ENCODE peak calls at places on chromosomes 7 and 10, in six cellular contexts. G is suprapubic skin, B is thyroid gland, P is right lobe of liver, H is uterus, Z is ovary. K is an unnamed sample.

GRCh38 chr7:88480901-88481300 is 174.2 kb upstream of the STEAP4 start:
- DNase-seq in H (no peak), Z (no peak), B (peak), G (no peak), P (no peak), K (no peak)

GRCh38 chr7:123674399-123675091 is 18.9 kb downstream of the LMOD2 start:
- DNase-seq in Z (no peak), H (no peak), B (no peak), G (no peak), P (no peak), K (no peak)

GRCh38 chr7:618539-619355 is 99.1 kb upstream of the PDGFA start:
- DNase-seq in P (no peak), H (no peak), Z (no peak), G (no peak), B (no peak), K (peak)

GRCh38 chr7:100863406-100863950 is 3.7 kb upstream of the TRIP6 start:
- DNase-seq in B (no peak), G (no peak), Z (no peak), P (peak), H (no peak), K (peak)

GRCh38 chr10:70376436-70377378 is 5.7 kb downstream of the LRRC20 start:
- DNase-seq in Z (no peak), H (no peak), G (no peak), P (no peak), B (no peak), K (no peak)

GRCh38 chr7:134755422-134756022 is 23.9 kb upstream of the CALD1 start:
- DNase-seq in P (no peak), Z (no peak), G (no peak), B (peak), H (no peak), K (no peak)

GRCh38 chr10:44769449-44769848 is 141.7 kb upstream of the TMEM72 start:
- DNase-seq in H (no peak), B (no peak), Z (no peak), P (no peak), G (no peak), K (no peak)

GRCh38 chr10:31188792-31189406 is 130.1 kb upstream of the ZEB1 start:
- DNase-seq in H (no peak), P (no peak), B (no peak), Z (no peak), G (no peak), K (no peak)

GRCh38 chr7:117014673-117015133 is 61.4 kb downstream of the ST7 start:
- DNase-seq in Z (peak), H (peak), G (no peak), B (peak), P (peak), K (peak)

GRCh38 chr7:107972075-107972482 is 30.9 kb downstream of the LAMB1 start:
- DNase-seq in Z (no peak), G (no peak), H (peak), P (no peak), B (no peak), K (no peak)

GRCh38 chr7:4273566-4274230 is 408.4 kb upstream of the FOXK1 start:
- DNase-seq in G (no peak), P (no peak), B (no peak), Z (no peak), H (no peak), K (no peak)

GRCh38 chr10:70232859-70233108 is 445 bp downstream of the PPA1 start:
- DNase-seq in P (no peak), H (no peak), G (no peak), Z (no peak), B (no peak), K (no peak)

GRCh38 chr7:116534790-116535189 is 10.0 kb downstream of the CAV1 start:
- DNase-seq in B (no peak), P (no peak), H (peak), G (no peak), Z (no peak), K (no peak)

GRCh38 chr10:87930141-87930540 is 66.7 kb downstream of the PTEN start:
- DNase-seq in H (no peak), P (no peak), G (no peak), B (no peak), Z (no peak), K (no peak)

GRCh38 chr10:71049994-71050393 is 161.6 kb upstream of the PCBD1 start:
- DNase-seq in H (no peak), P (no peak), G (no peak), Z (no peak), B (no peak), K (no peak)

GRCh38 chr10:119620241-119620753 is 23.5 kb upstream of the TIAL1 start:
- DNase-seq in H (no peak), P (no peak), Z (no peak), B (no peak), G (no peak), K (no peak)

GRCh38 chr7:2936301-2936700 is 92.2 kb upstream of the GNA12 start:
- DNase-seq in B (no peak), H (no peak), Z (peak), P (peak), G (peak), K (no peak)

GRCh38 chr7:130996841-130997231 is 262.8 kb upstream of the KLF14 start:
- DNase-seq in B (peak), H (no peak), G (no peak), P (no peak), Z (no peak), K (peak)

GRCh38 chr10:130658687-130659290 is 522.6 kb downstream of the GLRX3 start:
- DNase-seq in P (no peak), H (no peak), G (no peak), B (no peak), Z (no peak), K (no peak)

GRCh38 chr10:105434970-105435369 is 793.9 kb downstream of the SORCS3 start:
- DNase-seq in H (no peak), Z (no peak), B (no peak), P (no peak), G (no peak), K (no peak)

GRCh38 chr10:13993169-13993568 is 337.6 kb downstream of the FRMD4A start:
- DNase-seq in Z (no peak), B (peak), G (no peak), P (no peak), H (peak), K (no peak)

GRCh38 chr7:44067064-44067951 is 1.9 kb upstream of the PGAM2 start:
- DNase-seq in Z (peak), B (no peak), P (peak), H (no peak), G (peak), K (no peak)

GRCh38 chr7:112572669-112573301 is 92.0 kb downstream of the LSMEM1 start:
- DNase-seq in B (no peak), G (no peak), P (no peak), Z (no peak), H (no peak), K (no peak)

GRCh38 chr7:26046878-26047277 is 105.1 kb upstream of the NFE2L3 start:
- DNase-seq in P (no peak), B (no peak), G (no peak), H (no peak), Z (no peak), K (no peak)

GRCh38 chr7:2734761-2735571 is 47.0 kb downstream of the AMZ1 start:
- DNase-seq in Z (peak), G (peak), H (peak), P (no peak), B (no peak), K (peak)

GRCh38 chr7:40202851-40203250 is 68.0 kb downstream of the SUGCT start:
- DNase-seq in B (no peak), Z (no peak), H (no peak), P (no peak), G (no peak), K (no peak)

GRCh38 chr7:40197527-40197926 is 62.7 kb downstream of the SUGCT start:
- DNase-seq in Z (no peak), B (no peak), P (no peak), G (no peak), H (no peak), K (no peak)

GRCh38 chr7:40200791-40201190 is 66.0 kb downstream of the SUGCT start:
- DNase-seq in H (no peak), P (no peak), G (no peak), B (no peak), Z (no peak), K (no peak)

GRCh38 chr7:40194743-40195142 is 59.9 kb downstream of the SUGCT start:
- DNase-seq in H (no peak), P (no peak), Z (no peak), G (no peak), B (no peak), K (no peak)

DNA sequence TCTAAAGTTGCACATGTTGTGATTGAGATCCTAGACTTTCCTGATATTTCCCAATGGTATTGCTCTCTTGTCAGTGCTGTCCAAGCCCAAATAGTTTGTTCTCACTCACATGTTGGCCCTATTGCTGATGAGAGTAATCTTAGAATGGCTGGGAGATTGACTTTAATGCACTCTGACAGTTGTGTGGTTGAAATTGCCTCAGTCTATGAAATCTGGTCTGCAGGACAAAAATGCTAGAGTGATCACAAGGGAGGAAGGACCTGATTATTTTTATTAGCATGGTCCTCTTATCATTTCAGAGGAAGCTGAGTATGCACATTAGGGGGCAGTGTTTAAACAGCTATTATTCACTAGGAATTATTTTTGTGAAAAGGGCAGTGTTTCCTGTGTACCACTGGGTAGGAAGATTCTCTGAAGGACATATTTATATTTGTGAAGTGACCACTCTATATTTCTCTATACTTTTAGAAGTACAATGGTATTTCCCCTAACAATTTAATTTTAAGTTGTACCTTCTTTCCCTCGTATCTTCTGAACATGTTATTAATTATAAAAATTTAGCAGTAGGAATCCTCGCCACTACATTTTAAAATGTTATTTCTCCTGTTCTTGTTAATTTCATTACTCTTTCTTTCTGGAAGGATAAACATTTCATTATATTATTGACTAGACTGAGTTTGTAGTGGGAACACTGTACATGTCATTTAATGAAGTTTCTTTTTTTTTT is 64.4 kb downstream of the SUGCT start:
- DNase-seq in B (no peak), Z (no peak), P (no peak), G (no peak), H (no peak), K (no peak)
- TF ChIP-seq CTCF in B (no peak), Z (no peak), P (peak), G (no peak), H (peak), K (no peak)

DNA sequence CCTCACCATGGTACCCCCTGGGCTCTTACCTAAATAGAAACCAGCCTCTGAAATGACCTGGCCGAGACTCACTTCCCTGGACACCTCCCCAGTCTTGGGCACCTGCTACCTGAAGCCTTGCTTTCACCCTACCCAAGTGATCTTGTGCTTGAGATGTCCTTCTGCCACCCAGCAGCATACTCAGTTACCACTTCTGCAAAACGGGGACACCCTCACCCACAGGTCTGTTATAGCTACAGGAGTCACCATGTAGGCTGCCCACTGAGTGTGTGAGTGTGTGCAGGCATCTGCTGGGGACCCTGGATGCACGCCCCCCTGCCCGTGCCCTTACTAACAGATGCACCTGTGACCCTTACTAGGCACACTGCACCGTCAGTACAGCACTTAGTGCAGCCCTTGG is 94.8 kb upstream of the PPIF start:
- DNase-seq in P (no peak), Z (no peak), H (no peak), B (no peak), G (no peak), K (no peak)
- TF ChIP-seq POLR2A in P (no peak), Z (no peak), H (no peak), B (no peak), G (no peak), K (no peak)

GRCh38 chr7:93178213-93178612 is 30.0 kb upstream of the SAMD9L start:
- DNase-seq in B (no peak), G (no peak), Z (no peak), H (no peak), P (no peak), K (no peak)
- TF ChIP-seq CTCF in B (no peak), G (no peak), Z (no peak), H (no peak), P (peak), K (no peak)

GRCh38 chr10:75209325-75210192 is 1.0 kb upstream of the VDAC2 start:
- DNase-seq in H (peak), G (peak), P (peak), B (peak), Z (peak), K (peak)
- TF ChIP-seq POLR2A in H (no peak), G (no peak), P (no peak), B (no peak), Z (no peak), K (no peak)

K was measured in stomach.